ENCODE peak calls at places on chromosome 12, in five cellular contexts. R is kidney, Q is left ventricle myocardium inferior, A is endothelial cell, W is coronary artery. U is an unnamed sample.

GRCh38 chr12:123106640-123107359 is 44.1 kb downstream of the PITPNM2 start:
- DNase-seq in Q (peak), R (peak), W (no peak), A (no peak), U (no peak)

GRCh38 chr12:108607981-108608600 is 10.2 kb upstream of the TMEM119 start:
- DNase-seq in W (no peak), R (peak), Q (no peak), A (no peak), U (no peak)

GRCh38 chr12:6181166-6181565 is 19.0 kb upstream of the CD9 start:
- DNase-seq in W (no peak), A (no peak), Q (no peak), R (no peak), U (no peak)

GRCh38 chr12:115517913-115518312 is 759.6 kb downstream of the MED13L start:
- DNase-seq in W (no peak), Q (no peak), A (no peak), R (no peak), U (no peak)

GRCh38 chr12:51632598-51632997 is 41.6 kb downstream of the SCN8A start:
- DNase-seq in R (no peak), Q (no peak), A (no peak), W (no peak), U (no peak)

GRCh38 chr12:52699960-52700359 is 3.4 kb downstream of the KRT77 start:
- DNase-seq in A (no peak), W (no peak), Q (no peak), R (peak), U (no peak)

GRCh38 chr12:109169676-109170075 is 53.3 kb downstream of the ACACB start:
- DNase-seq in A (no peak), R (no peak), Q (no peak), W (no peak), U (no peak)

GRCh38 chr12:82357340-82357739 is 847 bp downstream of the CCDC59 start:
- DNase-seq in Q (no peak), A (no peak), R (no peak), W (no peak), U (no peak)

GRCh38 chr12:51028126-51028810 is 2.1 kb upstream of the SLC11A2 start:
- DNase-seq in R (no peak), Q (no peak), W (no peak), A (no peak), U (no peak)

GRCh38 chr12:11695321-11695720 is 45.8 kb downstream of the ETV6 start:
- DNase-seq in Q (no peak), A (no peak), W (no peak), R (no peak), U (no peak)

GRCh38 chr12:28209782-28210181 is 19.5 kb downstream of the CCDC91 start:
- DNase-seq in R (no peak), A (no peak), Q (no peak), W (no peak), U (no peak)

GRCh38 chr12:110693731-110694130 is 4.8 kb upstream of the HVCN1 start:
- DNase-seq in R (no peak), A (no peak), W (no peak), Q (peak), U (no peak)

GRCh38 chr12:53071591-53072551 is 7.3 kb downstream of the SPRYD3 start:
- DNase-seq in W (peak), Q (peak), R (peak), A (no peak), U (no peak)

GRCh38 chr12:79191391-79191790 is 326.8 kb downstream of the SYT1 start:
- DNase-seq in R (no peak), Q (no peak), A (no peak), W (no peak), U (no peak)

GRCh38 chr12:78181544-78182162 is 351.0 kb downstream of the NAV3 start:
- DNase-seq in Q (no peak), A (no peak), W (no peak), R (no peak), U (peak)
- TF ChIP-seq CTCF in Q (peak), A (peak), W (no peak), R (peak), U (peak)

DNA sequence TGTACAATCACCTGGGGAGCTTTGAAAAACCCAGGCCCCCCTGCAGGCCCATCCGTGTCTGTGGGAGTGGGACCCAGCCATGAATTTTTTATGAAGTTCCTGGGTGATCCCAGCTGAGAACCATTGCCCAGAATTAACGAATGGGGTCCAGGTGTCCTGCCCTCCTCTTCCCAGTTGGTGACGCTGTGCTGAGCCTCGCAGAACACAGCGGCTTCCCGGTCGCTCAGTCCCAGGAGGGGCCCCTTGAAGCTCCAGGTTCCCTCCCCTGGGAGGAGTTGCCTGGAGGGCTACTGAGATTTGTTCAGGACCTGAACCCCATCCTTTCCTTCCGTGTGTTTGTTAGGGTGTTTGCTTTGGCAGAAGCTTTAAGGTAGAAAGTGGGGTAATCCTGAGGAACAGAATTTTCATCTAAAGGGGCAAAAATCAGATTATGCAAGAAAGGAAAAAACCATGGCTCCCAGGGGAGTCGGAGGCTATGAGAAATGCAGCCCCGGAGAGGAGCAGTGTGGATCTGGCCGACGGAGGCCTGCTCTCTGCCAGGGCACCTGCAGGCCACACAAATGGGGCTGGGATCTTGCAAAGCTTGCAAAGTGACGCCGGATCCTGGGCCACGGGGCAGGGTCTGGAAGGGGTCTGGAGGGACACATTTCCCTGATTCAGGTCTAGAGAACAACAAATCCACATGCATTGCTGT is 164.7 kb upstream of the PRMT8 start:
- DNase-seq in A (no peak), W (no peak), Q (no peak), R (peak), U (no peak)
- TF ChIP-seq CTCF in A (peak), W (no peak), Q (no peak), R (no peak), U (no peak)

GRCh38 chr12:118402251-118402650 is 25.9 kb downstream of the SUDS3 start:
- DNase-seq in Q (no peak), A (no peak), W (no peak), R (no peak), U (no peak)
- TF ChIP-seq CTCF in Q (no peak), A (no peak), W (no peak), R (no peak), U (no peak)

GRCh38 chr12:14364583-14365271 is 755 bp upstream of the ATF7IP start:
- DNase-seq in W (no peak), Q (no peak), R (no peak), A (no peak), U (no peak)

GRCh38 chr12:14367097-14367661 is 1.7 kb downstream of the ATF7IP start:
- DNase-seq in W (no peak), A (no peak), R (no peak), Q (no peak), U (no peak)

GRCh38 chr12:14365294-14366210 is at the start of gene ATF7IP:
- DNase-seq in Q (peak), A (peak), R (peak), W (peak), U (peak)

GRCh38 chr12:14369322-14369721 is 3.8 kb downstream of the ATF7IP start:
- DNase-seq in Q (no peak), A (no peak), W (no peak), R (no peak), U (no peak)

GRCh38 chr12:14366211-14366762 is 805 bp downstream of the ATF7IP start:
- DNase-seq in A (no peak), W (no peak), R (no peak), Q (no peak), U (no peak)
- TF ChIP-seq CTCF in A (peak), W (no peak), R (peak), Q (peak), U (peak)

DNA sequence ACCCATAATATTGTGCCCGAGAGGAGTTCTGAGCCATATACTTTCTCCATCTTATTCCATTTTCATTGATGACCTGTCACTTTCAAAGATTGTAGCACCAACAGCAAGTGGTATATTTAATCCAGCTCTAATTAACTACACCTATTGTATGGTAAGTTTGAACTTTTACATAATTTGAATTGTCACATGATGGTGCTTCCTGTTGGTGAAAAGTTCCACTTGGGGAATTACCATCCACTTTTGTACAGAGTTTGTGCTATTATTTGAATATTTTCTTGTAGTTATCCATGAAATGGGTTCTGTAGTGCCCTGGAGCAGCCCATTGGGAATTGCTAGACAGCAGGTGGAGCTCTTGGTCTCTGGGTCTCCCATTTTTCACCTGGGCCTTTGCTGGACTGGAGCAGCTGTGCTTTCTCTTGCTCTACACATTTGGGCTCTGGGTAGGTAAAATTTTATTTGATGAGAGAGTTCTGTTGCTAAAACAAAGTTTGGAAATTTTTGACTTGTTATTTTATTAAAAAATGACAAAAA is 3.0 kb downstream of the SMCO3 start:
- DNase-seq in W (no peak), Q (no peak), A (peak), R (no peak), U (no peak)
- TF ChIP-seq CTCF in W (no peak), Q (peak), A (no peak), R (peak), U (peak)

DNA sequence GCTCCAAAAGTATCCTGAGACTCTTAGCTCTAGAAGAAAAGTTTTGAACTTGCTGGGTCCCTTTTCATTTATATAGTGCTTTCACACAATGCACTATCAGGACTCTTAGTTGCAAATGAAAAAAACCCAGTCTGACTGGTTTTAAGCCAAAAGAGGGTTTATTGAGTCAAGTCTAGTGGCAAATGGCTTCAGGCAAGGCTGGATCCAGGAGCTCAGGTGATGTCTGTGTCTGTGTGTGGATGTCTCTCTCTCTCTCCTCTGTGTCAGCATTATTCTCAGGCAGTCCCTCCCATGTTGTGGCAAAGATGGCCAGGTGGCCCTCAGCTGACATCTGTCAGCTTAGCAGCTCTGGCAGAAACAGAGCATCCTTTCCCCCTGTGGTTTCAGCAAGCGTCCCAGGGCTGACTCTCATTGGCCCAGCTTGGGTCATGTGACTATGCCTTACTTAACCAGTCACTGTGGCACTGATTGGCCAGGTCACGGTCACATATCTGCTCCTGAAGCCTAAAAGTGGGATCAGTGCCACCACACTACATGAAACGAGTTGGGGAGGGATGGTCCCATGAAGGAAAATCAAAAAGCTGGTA is 6.2 kb downstream of the TMEM120B start:
- DNase-seq in A (no peak), Q (no peak), W (no peak), R (no peak), U (no peak)
- TF ChIP-seq CTCF in A (no peak), Q (no peak), W (no peak), R (no peak), U (no peak)